ENCODE peak calls at places on chromosomes 3 and 15, in eight cellular contexts. U is GM06990, G is esophagus muscularis mucosa, R is mucosa of descending colon, I is stomach, P is GM10248, Y is cardiac muscle cell, S is bronchial epithelial cell. C is an unnamed sample.

GRCh38 chr3:69236808-69237707 is 114.7 kb upstream of the LMOD3 start:
- DNase-seq in S (peak), U (no peak), I (no peak), Y (peak), R (no peak), P (no peak), G (no peak), C (no peak)

GRCh38 chr3:47422743-47423142 is 41.9 kb downstream of the PTPN23 start:
- DNase-seq in P (no peak), S (no peak), G (no peak), Y (no peak), R (no peak), I (no peak), U (no peak), C (no peak)

GRCh38 chr15:60633426-60633968 is 154.6 kb upstream of the ICE2 start:
- DNase-seq in Y (no peak), U (no peak), G (no peak), R (no peak), S (no peak), I (no peak), P (no peak), C (no peak)

GRCh38 chr3:11661052-11661656 is 17.4 kb upstream of the VGLL4 start:
- DNase-seq in S (peak), P (no peak), G (no peak), I (no peak), U (no peak), R (no peak), Y (no peak), C (no peak)

GRCh38 chr15:93495799-93496637 is 407.0 kb upstream of the RGMA start:
- DNase-seq in R (no peak), I (no peak), Y (no peak), P (no peak), G (no peak), U (no peak), S (peak), C (no peak)

GRCh38 chr3:178155521-178155920 is 380.7 kb upstream of the KCNMB2 start:
- DNase-seq in U (no peak), Y (no peak), S (no peak), P (no peak), G (no peak), I (no peak), R (no peak), C (no peak)

GRCh38 chr15:56598991-56599390 is 134.1 kb upstream of the MNS1 start:
- DNase-seq in P (no peak), S (peak), Y (peak), I (no peak), R (no peak), G (no peak), U (no peak), C (no peak)

GRCh38 chr15:84826369-84826823 is 9.2 kb downstream of the ALPK3 start:
- DNase-seq in U (no peak), I (peak), P (peak), Y (peak), R (no peak), S (peak), G (no peak), C (peak)

GRCh38 chr3:122397136-122397645 is 13.2 kb downstream of the FAM162A start:
- DNase-seq in P (no peak), R (no peak), G (no peak), I (no peak), U (no peak), S (no peak), Y (peak), C (no peak)

GRCh38 chr3:195558602-195559001 is 15.5 kb upstream of the PPP1R2 start:
- DNase-seq in Y (peak), S (peak), P (peak), R (no peak), U (no peak), I (no peak), G (no peak), C (peak)

GRCh38 chr15:90099868-90100854 is 2.1 kb downstream of the IDH2 start:
- DNase-seq in I (peak), Y (peak), P (peak), U (no peak), G (no peak), R (no peak), S (no peak), C (peak)

GRCh38 chr3:112126501-112126900 is 6.5 kb downstream of the GCSAM start:
- DNase-seq in P (no peak), I (no peak), U (no peak), S (no peak), G (no peak), Y (peak), R (no peak), C (no peak)

GRCh38 chr3:39644176-39644575 is 165.2 kb upstream of the MYRIP start:
- DNase-seq in I (no peak), Y (peak), S (no peak), R (no peak), G (no peak), U (no peak), P (no peak), C (no peak)

GRCh38 chr15:47409601-47410000 is 307.7 kb upstream of the SEMA6D start:
- DNase-seq in Y (peak), U (no peak), I (no peak), R (no peak), G (no peak), S (no peak), P (no peak), C (no peak)

GRCh38 chr3:32249184-32249782 is 10.8 kb downstream of the CMTM8 start:
- DNase-seq in R (no peak), S (peak), G (no peak), Y (peak), P (no peak), I (no peak), U (no peak), C (no peak)

GRCh38 chr3:104825116-104825515 is 541.6 kb upstream of the ALCAM start:
- DNase-seq in P (no peak), R (no peak), U (no peak), S (no peak), G (no peak), Y (no peak), I (no peak), C (no peak)

GRCh38 chr3:60610441-60611112 is 640.7 kb downstream of the FHIT start:
- DNase-seq in I (peak), R (peak), G (peak), P (no peak), Y (peak), S (peak), U (no peak), C (no peak)

DNA sequence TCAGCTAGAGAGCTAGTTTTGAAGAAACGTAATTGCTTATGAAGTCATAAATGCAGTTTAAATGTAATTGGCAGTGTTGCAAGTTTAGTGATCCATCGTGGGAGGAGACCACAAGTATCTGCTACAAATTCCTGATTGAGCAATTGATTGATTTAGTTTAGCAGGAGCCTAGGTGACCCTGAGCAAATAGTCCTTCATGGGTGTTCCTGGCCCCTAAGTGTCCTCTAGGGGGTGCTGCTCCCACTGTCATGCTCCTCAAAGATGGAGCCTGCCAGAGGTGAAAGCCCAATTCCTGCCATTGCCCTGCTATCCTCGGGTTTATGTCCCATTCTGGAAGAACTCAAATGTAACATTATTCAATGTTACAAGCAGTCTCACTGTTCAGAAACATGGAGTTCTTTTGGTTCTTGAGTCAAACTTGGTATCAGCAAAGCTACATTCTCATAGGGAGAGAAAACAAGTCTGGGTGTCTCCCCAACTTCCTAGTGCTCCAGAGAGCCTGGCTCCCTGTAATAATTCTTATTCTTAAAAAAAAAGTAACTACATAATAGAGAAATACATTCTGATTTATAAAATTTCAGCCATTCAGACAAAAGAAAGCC is 29.8 kb upstream of the SENP5 start:
- DNase-seq in G (no peak), Y (peak), U (no peak), I (peak), R (no peak), P (peak), S (peak), C (peak)
- TF ChIP-seq CTCF in G (peak), Y (peak), U (peak), I (no peak), R (peak), P (peak), S (peak), C (peak)

GRCh38 chr3:145639880-145640279 is 521.1 kb downstream of the PLOD2 start:
- DNase-seq in S (no peak), Y (no peak), U (no peak), I (no peak), R (no peak), P (no peak), G (no peak), C (no peak)
- TF ChIP-seq CTCF in S (no peak), Y (no peak), U (no peak), I (no peak), R (no peak), P (no peak), G (no peak), C (no peak)

GRCh38 chr3:107206141-107206540 is 171.1 kb upstream of the CCDC54 start:
- DNase-seq in S (peak), P (peak), U (no peak), Y (peak), G (no peak), R (no peak), I (no peak), C (peak)
- TF ChIP-seq CTCF in S (peak), P (peak), U (peak), Y (peak), G (peak), R (no peak), I (no peak), C (peak)

DNA sequence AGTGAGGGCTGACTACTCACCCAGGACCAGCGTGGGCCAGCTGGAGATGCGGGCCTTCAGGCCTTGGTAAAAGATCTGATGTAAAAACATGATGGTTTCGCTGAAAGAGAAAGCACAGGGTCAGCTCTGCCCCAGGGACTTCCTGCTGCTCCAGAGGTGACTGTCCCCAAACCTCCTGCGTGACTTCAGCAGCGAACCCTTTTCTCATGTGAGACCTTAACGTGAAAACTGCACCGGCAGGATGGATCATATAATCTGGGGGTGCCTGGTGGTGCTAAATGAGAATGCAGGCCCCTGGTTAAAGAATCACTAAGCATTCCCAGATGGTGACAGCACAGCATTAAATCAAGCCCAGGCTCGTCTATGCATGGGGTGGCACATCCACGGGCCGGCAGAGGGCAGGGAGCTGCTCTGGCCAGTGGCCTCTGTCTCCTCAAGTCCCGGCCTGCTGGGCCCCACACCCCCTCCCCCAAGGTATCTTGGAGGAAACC is 55.4 kb downstream of the RASGRF1 start:
- DNase-seq in U (no peak), I (no peak), P (peak), R (no peak), Y (no peak), S (peak), G (no peak), C (peak)
- TF ChIP-seq CTCF in U (peak), I (no peak), P (no peak), R (no peak), Y (no peak), S (peak), G (no peak), C (no peak)

DNA sequence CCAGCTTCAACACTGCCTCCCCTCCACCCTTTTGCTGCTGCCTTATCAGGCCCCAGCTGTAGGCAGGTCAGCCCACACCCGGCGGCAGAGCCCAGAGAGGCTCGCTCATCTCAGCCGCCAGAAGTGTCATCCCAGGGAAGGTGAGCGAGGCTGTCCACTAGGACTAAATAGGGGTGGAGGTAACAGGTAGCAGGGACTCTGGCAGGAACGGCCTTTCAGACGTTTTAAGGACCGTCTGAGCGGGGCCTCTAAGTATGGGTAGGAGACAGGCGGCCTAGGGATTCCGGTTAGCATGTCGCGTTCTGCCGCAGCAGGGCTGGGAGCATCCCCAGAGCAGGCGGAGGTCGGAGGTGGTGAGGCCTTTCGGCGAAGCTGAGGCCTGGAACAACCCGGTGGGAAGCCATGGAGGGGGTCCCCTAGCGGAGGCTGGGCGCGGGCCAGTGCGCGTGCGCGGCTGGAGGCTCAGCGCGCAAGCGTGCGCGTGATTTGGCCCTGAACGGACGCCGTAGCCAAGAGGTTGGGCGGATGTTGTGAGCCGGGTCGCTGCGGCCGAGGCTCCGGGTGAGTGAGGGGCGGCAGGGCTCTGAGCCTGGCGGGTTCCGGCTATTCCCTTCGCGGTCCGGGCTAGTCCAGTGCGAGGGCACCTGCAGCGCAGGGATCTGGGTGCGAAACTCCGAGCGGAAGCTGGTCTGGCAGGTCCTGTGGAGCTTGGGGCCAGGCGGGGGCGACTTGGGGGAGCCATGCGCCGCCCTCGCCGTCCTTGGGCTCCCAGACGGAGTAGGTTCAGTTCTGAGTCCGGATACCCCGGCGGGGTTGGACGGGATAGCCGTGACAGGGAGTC is at the start of the genes MST1 and RNF123:
- DNase-seq in R (peak), P (peak), S (peak), I (peak), Y (peak), G (peak), U (peak), C (peak)
- TF ChIP-seq CTCF in R (no peak), P (peak), S (peak), I (no peak), Y (peak), G (peak), U (peak), C (no peak)

GRCh38 chr3:5226783-5227182 is 39.3 kb downstream of the EDEM1 start:
- DNase-seq in I (no peak), R (no peak), G (no peak), P (peak), U (peak), Y (peak), S (peak), C (peak)
- TF ChIP-seq CTCF in I (no peak), R (no peak), G (peak), P (peak), U (peak), Y (peak), S (peak), C (peak)

DNA sequence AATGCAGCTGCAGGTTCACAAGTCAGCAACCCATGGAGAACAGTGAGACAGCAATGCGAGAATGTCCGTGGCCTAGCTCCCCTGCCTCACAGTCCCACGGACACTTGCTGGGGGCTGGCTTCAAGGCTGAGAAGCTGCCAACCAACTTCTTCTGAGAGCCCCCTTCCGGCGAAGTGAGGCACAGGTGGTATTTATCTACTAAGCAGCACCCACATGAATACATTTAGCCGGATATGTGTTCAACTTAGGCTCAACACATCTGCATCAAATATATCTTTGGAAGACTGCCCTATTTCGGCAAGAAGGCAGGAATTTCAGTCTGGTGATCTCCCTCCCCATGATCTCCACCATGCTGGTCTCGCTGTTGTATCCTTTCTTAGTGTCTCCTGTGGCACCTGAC is 341.0 kb upstream of the NR2E3 start:
- DNase-seq in U (no peak), P (no peak), G (no peak), R (no peak), Y (no peak), I (no peak), S (no peak), C (no peak)
- TF ChIP-seq CTCF in U (no peak), P (no peak), G (no peak), R (no peak), Y (peak), I (no peak), S (no peak), C (no peak)

GRCh38 chr15:38002883-38003477 is 68.5 kb downstream of the TMCO5A start:
- DNase-seq in S (peak), I (peak), Y (peak), P (no peak), R (peak), G (no peak), U (peak), C (peak)
- TF ChIP-seq CTCF in S (peak), I (no peak), Y (peak), P (peak), R (no peak), G (peak), U (peak), C (peak)

DNA sequence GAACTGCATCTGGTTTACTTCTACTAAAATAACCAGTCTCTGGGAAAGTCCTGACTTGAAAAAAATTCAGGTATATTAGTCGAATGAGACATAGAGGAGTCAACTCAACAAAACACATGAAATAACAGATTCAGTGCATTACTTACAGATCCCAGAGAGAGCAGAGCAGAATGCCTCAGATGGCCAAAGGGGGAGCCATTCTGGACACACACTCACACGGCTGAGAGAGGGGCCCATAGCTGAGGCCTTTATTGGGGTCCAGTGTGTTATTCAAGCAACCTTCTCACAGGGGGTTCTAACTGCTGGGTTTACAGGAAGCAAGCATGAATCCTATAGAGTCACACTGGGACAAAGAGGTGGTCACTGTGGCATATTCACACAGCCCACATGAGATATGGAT is 135.1 kb upstream of the SNRPN start:
- DNase-seq in S (no peak), R (no peak), G (no peak), P (no peak), Y (no peak), I (no peak), U (no peak), C (no peak)
- TF ChIP-seq CTCF in S (no peak), R (no peak), G (no peak), P (no peak), Y (no peak), I (no peak), U (no peak), C (no peak)